ENCODE peak calls at places on chromosome 13, in ten cellular contexts. One of them, this sample, is unnamed.

GRCh38 chr13:103730407-103730806 is 664.2 kb upstream of the SLC10A2 start:
- DNase-seq in MCF 10A: no peak
- DNase-seq in activated T-helper 9 cell treated with anti-CD3 and anti-CD28 coated beads, Interleukin-2, amount 50 U/mL, for 16 hours: no peak
- DNase-seq in skeletal muscle cell: no peak
- DNase-seq in astrocyte of the spinal cord: no peak
- DNase-seq in fibroblast of lung: no peak
- DNase-seq in breast epithelium: no peak
- DNase-seq in lower leg skin: no peak
- DNase-seq in AG10803: no peak
- DNase-seq in fibroblast of pulmonary artery: no peak
- DNase-seq in this sample: no peak

GRCh38 chr13:112693831-112694497 is 4.1 kb downstream of the ATP11A start:
- DNase-seq in MCF 10A: peak
- DNase-seq in activated T-helper 9 cell treated with anti-CD3 and anti-CD28 coated beads, Interleukin-2, amount 50 U/mL, for 16 hours: no peak
- DNase-seq in skeletal muscle cell: no peak
- DNase-seq in astrocyte of the spinal cord: peak
- DNase-seq in fibroblast of lung: peak
- DNase-seq in breast epithelium: peak
- DNase-seq in lower leg skin: peak
- DNase-seq in AG10803: peak
- DNase-seq in fibroblast of pulmonary artery: peak
- DNase-seq in this sample: no peak

GRCh38 chr13:76890036-76890435 is 3.8 kb upstream of the KCTD12 start:
- DNase-seq in MCF 10A: peak
- DNase-seq in activated T-helper 9 cell treated with anti-CD3 and anti-CD28 coated beads, Interleukin-2, amount 50 U/mL, for 16 hours: no peak
- DNase-seq in skeletal muscle cell: no peak
- DNase-seq in astrocyte of the spinal cord: peak
- DNase-seq in fibroblast of lung: peak
- DNase-seq in breast epithelium: no peak
- DNase-seq in lower leg skin: no peak
- DNase-seq in AG10803: peak
- DNase-seq in fibroblast of pulmonary artery: peak
- DNase-seq in this sample: no peak

GRCh38 chr13:114257014-114257413 is 22.3 kb downstream of the CDC16 start:
- DNase-seq in MCF 10A: no peak
- DNase-seq in activated T-helper 9 cell treated with anti-CD3 and anti-CD28 coated beads, Interleukin-2, amount 50 U/mL, for 16 hours: no peak
- DNase-seq in skeletal muscle cell: no peak
- DNase-seq in astrocyte of the spinal cord: no peak
- DNase-seq in fibroblast of lung: no peak
- DNase-seq in breast epithelium: no peak
- DNase-seq in lower leg skin: no peak
- DNase-seq in AG10803: no peak
- DNase-seq in fibroblast of pulmonary artery: no peak
- DNase-seq in this sample: no peak

GRCh38 chr13:50080158-50080855 is 65.1 kb downstream of the KCNRG start:
- DNase-seq in MCF 10A: peak
- DNase-seq in activated T-helper 9 cell treated with anti-CD3 and anti-CD28 coated beads, Interleukin-2, amount 50 U/mL, for 16 hours: peak
- DNase-seq in skeletal muscle cell: no peak
- DNase-seq in astrocyte of the spinal cord: peak
- DNase-seq in fibroblast of lung: peak
- DNase-seq in breast epithelium: no peak
- DNase-seq in lower leg skin: no peak
- DNase-seq in AG10803: peak
- DNase-seq in fibroblast of pulmonary artery: peak
- DNase-seq in this sample: peak

GRCh38 chr13:108948269-108948671 is 318.9 kb downstream of the MYO16 start:
- DNase-seq in MCF 10A: peak
- DNase-seq in activated T-helper 9 cell treated with anti-CD3 and anti-CD28 coated beads, Interleukin-2, amount 50 U/mL, for 16 hours: no peak
- DNase-seq in skeletal muscle cell: no peak
- DNase-seq in astrocyte of the spinal cord: peak
- DNase-seq in fibroblast of lung: no peak
- DNase-seq in breast epithelium: no peak
- DNase-seq in lower leg skin: no peak
- DNase-seq in AG10803: peak
- DNase-seq in fibroblast of pulmonary artery: no peak
- DNase-seq in this sample: no peak

GRCh38 chr13:112970552-112971287 is 1.7 kb downstream of the MCF2L start:
- DNase-seq in MCF 10A: no peak
- DNase-seq in activated T-helper 9 cell treated with anti-CD3 and anti-CD28 coated beads, Interleukin-2, amount 50 U/mL, for 16 hours: no peak
- DNase-seq in skeletal muscle cell: no peak
- DNase-seq in astrocyte of the spinal cord: no peak
- DNase-seq in fibroblast of lung: no peak
- DNase-seq in breast epithelium: no peak
- DNase-seq in lower leg skin: no peak
- DNase-seq in AG10803: peak
- DNase-seq in fibroblast of pulmonary artery: no peak
- DNase-seq in this sample: no peak

GRCh38 chr13:25971499-25972145 is 80.2 kb downstream of the SHISA2 start:
- DNase-seq in MCF 10A: no peak
- DNase-seq in activated T-helper 9 cell treated with anti-CD3 and anti-CD28 coated beads, Interleukin-2, amount 50 U/mL, for 16 hours: peak
- DNase-seq in skeletal muscle cell: no peak
- DNase-seq in astrocyte of the spinal cord: no peak
- DNase-seq in fibroblast of lung: no peak
- DNase-seq in breast epithelium: no peak
- DNase-seq in lower leg skin: no peak
- DNase-seq in AG10803: no peak
- DNase-seq in fibroblast of pulmonary artery: no peak
- DNase-seq in this sample: no peak

GRCh38 chr13:66831317-66831716 is 398.8 kb downstream of the PCDH9 start:
- DNase-seq in MCF 10A: no peak
- DNase-seq in activated T-helper 9 cell treated with anti-CD3 and anti-CD28 coated beads, Interleukin-2, amount 50 U/mL, for 16 hours: no peak
- DNase-seq in skeletal muscle cell: no peak
- DNase-seq in astrocyte of the spinal cord: no peak
- DNase-seq in fibroblast of lung: no peak
- DNase-seq in breast epithelium: no peak
- DNase-seq in lower leg skin: no peak
- DNase-seq in AG10803: no peak
- DNase-seq in fibroblast of pulmonary artery: no peak
- DNase-seq in this sample: no peak

GRCh38 chr13:114140909-114141255 is 8.5 kb upstream of the RASA3 start:
- DNase-seq in MCF 10A: no peak
- DNase-seq in activated T-helper 9 cell treated with anti-CD3 and anti-CD28 coated beads, Interleukin-2, amount 50 U/mL, for 16 hours: no peak
- DNase-seq in skeletal muscle cell: no peak
- DNase-seq in astrocyte of the spinal cord: no peak
- DNase-seq in fibroblast of lung: no peak
- DNase-seq in breast epithelium: no peak
- DNase-seq in lower leg skin: no peak
- DNase-seq in AG10803: no peak
- DNase-seq in fibroblast of pulmonary artery: no peak
- DNase-seq in this sample: no peak

GRCh38 chr13:80655778-80656518 is 315.0 kb upstream of the SPRY2 start:
- DNase-seq in MCF 10A: no peak
- DNase-seq in activated T-helper 9 cell treated with anti-CD3 and anti-CD28 coated beads, Interleukin-2, amount 50 U/mL, for 16 hours: no peak
- DNase-seq in skeletal muscle cell: no peak
- DNase-seq in astrocyte of the spinal cord: no peak
- DNase-seq in fibroblast of lung: no peak
- DNase-seq in breast epithelium: no peak
- DNase-seq in lower leg skin: no peak
- DNase-seq in AG10803: no peak
- DNase-seq in fibroblast of pulmonary artery: no peak
- DNase-seq in this sample: no peak

GRCh38 chr13:20461860-20462532 is 63.7 kb downstream of the CRYL1 start:
- DNase-seq in MCF 10A: peak
- DNase-seq in activated T-helper 9 cell treated with anti-CD3 and anti-CD28 coated beads, Interleukin-2, amount 50 U/mL, for 16 hours: no peak
- DNase-seq in skeletal muscle cell: no peak
- DNase-seq in astrocyte of the spinal cord: no peak
- DNase-seq in fibroblast of lung: no peak
- DNase-seq in breast epithelium: no peak
- DNase-seq in lower leg skin: no peak
- DNase-seq in AG10803: no peak
- DNase-seq in fibroblast of pulmonary artery: peak
- DNase-seq in this sample: no peak

GRCh38 chr13:32838985-32839384 is 177.2 kb upstream of the KL start:
- DNase-seq in MCF 10A: no peak
- DNase-seq in activated T-helper 9 cell treated with anti-CD3 and anti-CD28 coated beads, Interleukin-2, amount 50 U/mL, for 16 hours: no peak
- DNase-seq in skeletal muscle cell: no peak
- DNase-seq in astrocyte of the spinal cord: peak
- DNase-seq in fibroblast of lung: peak
- DNase-seq in breast epithelium: no peak
- DNase-seq in lower leg skin: no peak
- DNase-seq in AG10803: no peak
- DNase-seq in fibroblast of pulmonary artery: peak
- DNase-seq in this sample: no peak

GRCh38 chr13:22486490-22486889 is 694.3 kb upstream of the SGCG start:
- DNase-seq in MCF 10A: no peak
- DNase-seq in activated T-helper 9 cell treated with anti-CD3 and anti-CD28 coated beads, Interleukin-2, amount 50 U/mL, for 16 hours: no peak
- DNase-seq in skeletal muscle cell: no peak
- DNase-seq in astrocyte of the spinal cord: no peak
- DNase-seq in fibroblast of lung: no peak
- DNase-seq in breast epithelium: no peak
- DNase-seq in lower leg skin: no peak
- DNase-seq in AG10803: no peak
- DNase-seq in fibroblast of pulmonary artery: no peak
- DNase-seq in this sample: no peak

GRCh38 chr13:91878491-91878890 is 480.1 kb downstream of the GPC5 start:
- DNase-seq in MCF 10A: no peak
- DNase-seq in activated T-helper 9 cell treated with anti-CD3 and anti-CD28 coated beads, Interleukin-2, amount 50 U/mL, for 16 hours: no peak
- DNase-seq in skeletal muscle cell: no peak
- DNase-seq in astrocyte of the spinal cord: no peak
- DNase-seq in fibroblast of lung: no peak
- DNase-seq in breast epithelium: no peak
- DNase-seq in lower leg skin: no peak
- DNase-seq in AG10803: no peak
- DNase-seq in fibroblast of pulmonary artery: no peak
- DNase-seq in this sample: no peak

GRCh38 chr13:113906566-113906965 is 42.7 kb upstream of the GAS6 start:
- DNase-seq in MCF 10A: no peak
- DNase-seq in activated T-helper 9 cell treated with anti-CD3 and anti-CD28 coated beads, Interleukin-2, amount 50 U/mL, for 16 hours: no peak
- DNase-seq in skeletal muscle cell: no peak
- DNase-seq in astrocyte of the spinal cord: no peak
- DNase-seq in fibroblast of lung: no peak
- DNase-seq in breast epithelium: peak
- DNase-seq in lower leg skin: peak
- DNase-seq in AG10803: no peak
- DNase-seq in fibroblast of pulmonary artery: no peak
- DNase-seq in this sample: no peak

GRCh38 chr13:29654807-29655547 is 59.5 kb upstream of the SLC7A1 start:
- DNase-seq in MCF 10A: no peak
- DNase-seq in activated T-helper 9 cell treated with anti-CD3 and anti-CD28 coated beads, Interleukin-2, amount 50 U/mL, for 16 hours: no peak
- DNase-seq in skeletal muscle cell: no peak
- DNase-seq in astrocyte of the spinal cord: peak
- DNase-seq in fibroblast of lung: no peak
- DNase-seq in breast epithelium: no peak
- DNase-seq in lower leg skin: no peak
- DNase-seq in AG10803: peak
- DNase-seq in fibroblast of pulmonary artery: peak
- DNase-seq in this sample: no peak

GRCh38 chr13:95697052-95697680 is 20.2 kb downstream of the DNAJC3 start:
- DNase-seq in MCF 10A: no peak
- DNase-seq in activated T-helper 9 cell treated with anti-CD3 and anti-CD28 coated beads, Interleukin-2, amount 50 U/mL, for 16 hours: no peak
- DNase-seq in skeletal muscle cell: no peak
- DNase-seq in astrocyte of the spinal cord: no peak
- DNase-seq in fibroblast of lung: no peak
- DNase-seq in breast epithelium: no peak
- DNase-seq in lower leg skin: no peak
- DNase-seq in AG10803: no peak
- DNase-seq in fibroblast of pulmonary artery: no peak
- DNase-seq in this sample: no peak

GRCh38 chr13:92761710-92762109 is 464.9 kb upstream of the GPC6 start:
- DNase-seq in MCF 10A: no peak
- DNase-seq in activated T-helper 9 cell treated with anti-CD3 and anti-CD28 coated beads, Interleukin-2, amount 50 U/mL, for 16 hours: no peak
- DNase-seq in skeletal muscle cell: no peak
- DNase-seq in astrocyte of the spinal cord: no peak
- DNase-seq in fibroblast of lung: no peak
- DNase-seq in breast epithelium: no peak
- DNase-seq in lower leg skin: no peak
- DNase-seq in AG10803: no peak
- DNase-seq in fibroblast of pulmonary artery: no peak
- DNase-seq in this sample: no peak

GRCh38 chr13:78636493-78636892 is 22.5 kb downstream of the OBI1 start:
- DNase-seq in MCF 10A: no peak
- DNase-seq in activated T-helper 9 cell treated with anti-CD3 and anti-CD28 coated beads, Interleukin-2, amount 50 U/mL, for 16 hours: no peak
- DNase-seq in skeletal muscle cell: no peak
- DNase-seq in astrocyte of the spinal cord: no peak
- DNase-seq in fibroblast of lung: no peak
- DNase-seq in breast epithelium: no peak
- DNase-seq in lower leg skin: no peak
- DNase-seq in AG10803: no peak
- DNase-seq in fibroblast of pulmonary artery: no peak
- DNase-seq in this sample: no peak

GRCh38 chr13:25046274-25046984 is 49.5 kb upstream of the PABPC3 start:
- DNase-seq in MCF 10A: no peak
- DNase-seq in activated T-helper 9 cell treated with anti-CD3 and anti-CD28 coated beads, Interleukin-2, amount 50 U/mL, for 16 hours: no peak
- DNase-seq in skeletal muscle cell: no peak
- DNase-seq in astrocyte of the spinal cord: no peak
- DNase-seq in fibroblast of lung: no peak
- DNase-seq in breast epithelium: no peak
- DNase-seq in lower leg skin: no peak
- DNase-seq in AG10803: no peak
- DNase-seq in fibroblast of pulmonary artery: no peak
- DNase-seq in this sample: no peak

GRCh38 chr13:44759723-44760360 is 183.7 kb upstream of the TSC22D1 start:
- DNase-seq in MCF 10A: peak
- DNase-seq in activated T-helper 9 cell treated with anti-CD3 and anti-CD28 coated beads, Interleukin-2, amount 50 U/mL, for 16 hours: no peak
- DNase-seq in skeletal muscle cell: peak
- DNase-seq in astrocyte of the spinal cord: peak
- DNase-seq in fibroblast of lung: peak
- DNase-seq in breast epithelium: peak
- DNase-seq in lower leg skin: no peak
- DNase-seq in AG10803: no peak
- DNase-seq in fibroblast of pulmonary artery: peak
- DNase-seq in this sample: no peak

GRCh38 chr13:110379905-110380341 is 72.8 kb downstream of the COL4A2 start:
- DNase-seq in MCF 10A: no peak
- DNase-seq in activated T-helper 9 cell treated with anti-CD3 and anti-CD28 coated beads, Interleukin-2, amount 50 U/mL, for 16 hours: no peak
- DNase-seq in skeletal muscle cell: no peak
- DNase-seq in astrocyte of the spinal cord: peak
- DNase-seq in fibroblast of lung: no peak
- DNase-seq in breast epithelium: no peak
- DNase-seq in lower leg skin: no peak
- DNase-seq in AG10803: peak
- DNase-seq in fibroblast of pulmonary artery: no peak
- DNase-seq in this sample: no peak

GRCh38 chr13:59801107-59801880 is 362.4 kb downstream of the DIAPH3 start:
- DNase-seq in MCF 10A: no peak
- DNase-seq in activated T-helper 9 cell treated with anti-CD3 and anti-CD28 coated beads, Interleukin-2, amount 50 U/mL, for 16 hours: no peak
- DNase-seq in skeletal muscle cell: no peak
- DNase-seq in astrocyte of the spinal cord: no peak
- DNase-seq in fibroblast of lung: no peak
- DNase-seq in breast epithelium: no peak
- DNase-seq in lower leg skin: no peak
- DNase-seq in AG10803: no peak
- DNase-seq in fibroblast of pulmonary artery: no peak
- DNase-seq in this sample: no peak

GRCh38 chr13:111880185-111880584 is 186.8 kb upstream of the SOX1 start:
- DNase-seq in MCF 10A: no peak
- DNase-seq in activated T-helper 9 cell treated with anti-CD3 and anti-CD28 coated beads, Interleukin-2, amount 50 U/mL, for 16 hours: no peak
- DNase-seq in skeletal muscle cell: no peak
- DNase-seq in astrocyte of the spinal cord: no peak
- DNase-seq in fibroblast of lung: no peak
- DNase-seq in breast epithelium: no peak
- DNase-seq in lower leg skin: peak
- DNase-seq in AG10803: no peak
- DNase-seq in fibroblast of pulmonary artery: no peak
- DNase-seq in this sample: no peak

GRCh38 chr13:111946214-111946613 is 120.7 kb upstream of the SOX1 start:
- DNase-seq in MCF 10A: no peak
- DNase-seq in activated T-helper 9 cell treated with anti-CD3 and anti-CD28 coated beads, Interleukin-2, amount 50 U/mL, for 16 hours: no peak
- DNase-seq in skeletal muscle cell: no peak
- DNase-seq in astrocyte of the spinal cord: no peak
- DNase-seq in fibroblast of lung: no peak
- DNase-seq in breast epithelium: no peak
- DNase-seq in lower leg skin: no peak
- DNase-seq in AG10803: no peak
- DNase-seq in fibroblast of pulmonary artery: no peak
- DNase-seq in this sample: no peak

GRCh38 chr13:106117035-106117434 is 418.4 kb downstream of the EFNB2 start:
- DNase-seq in MCF 10A: no peak
- DNase-seq in activated T-helper 9 cell treated with anti-CD3 and anti-CD28 coated beads, Interleukin-2, amount 50 U/mL, for 16 hours: no peak
- DNase-seq in skeletal muscle cell: no peak
- DNase-seq in astrocyte of the spinal cord: peak
- DNase-seq in fibroblast of lung: peak
- DNase-seq in breast epithelium: no peak
- DNase-seq in lower leg skin: no peak
- DNase-seq in AG10803: peak
- DNase-seq in fibroblast of pulmonary artery: no peak
- DNase-seq in this sample: no peak

GRCh38 chr13:71477735-71478134 is 389.3 kb downstream of the DACH1 start:
- DNase-seq in MCF 10A: peak
- DNase-seq in activated T-helper 9 cell treated with anti-CD3 and anti-CD28 coated beads, Interleukin-2, amount 50 U/mL, for 16 hours: no peak
- DNase-seq in skeletal muscle cell: no peak
- DNase-seq in astrocyte of the spinal cord: peak
- DNase-seq in fibroblast of lung: no peak
- DNase-seq in breast epithelium: no peak
- DNase-seq in lower leg skin: no peak
- DNase-seq in AG10803: no peak
- DNase-seq in fibroblast of pulmonary artery: no peak
- DNase-seq in this sample: no peak

This sample was measured in T-helper 17 cell.